ENCODE peak calls at places on chromosomes 16 and 17, in ten cellular contexts. One of them, this sample, is unnamed.

GRCh38 chr17:76558210-76559095 is 18.6 kb downstream of the PRCD start:
- DNase-seq in head of caudate nucleus: no peak
- DNase-seq in anterior cingulate cortex: no peak
- DNase-seq in activated T-helper 1 cell treated with Interleukin-2 at 50 U/mL for 16 hours: no peak
- DNase-seq in H9: no peak
- DNase-seq in DMS79: no peak
- DNase-seq in fibroblast of the aortic adventitia: peak
- DNase-seq in HTR-8/SVneo: no peak
- DNase-seq in activated naive CD8-positive, alpha-beta T cell treated with anti-CD3 and anti-CD28 coated beads, Interleukin-2, amount 50 U/mL, for 24 hours: no peak
- DNase-seq in prostate gland: no peak
- DNase-seq in this sample: no peak

GRCh38 chr17:76623271-76624146 is 20.0 kb downstream of the ST6GALNAC1 start:
- DNase-seq in fibroblast of the aortic adventitia: peak
- DNase-seq in head of caudate nucleus: peak
- DNase-seq in H9: peak
- DNase-seq in activated naive CD8-positive, alpha-beta T cell treated with anti-CD3 and anti-CD28 coated beads, Interleukin-2, amount 50 U/mL, for 24 hours: peak
- DNase-seq in prostate gland: peak
- DNase-seq in HTR-8/SVneo: peak
- DNase-seq in DMS79: peak
- DNase-seq in activated T-helper 1 cell treated with Interleukin-2 at 50 U/mL for 16 hours: peak
- DNase-seq in anterior cingulate cortex: peak
- DNase-seq in this sample: peak

GRCh38 chr17:61411944-61412859 is 12.6 kb downstream of the TBX2 start:
- DNase-seq in activated T-helper 1 cell treated with Interleukin-2 at 50 U/mL for 16 hours: peak
- DNase-seq in prostate gland: peak
- DNase-seq in head of caudate nucleus: peak
- DNase-seq in DMS79: peak
- DNase-seq in anterior cingulate cortex: peak
- DNase-seq in fibroblast of the aortic adventitia: peak
- DNase-seq in HTR-8/SVneo: peak
- DNase-seq in activated naive CD8-positive, alpha-beta T cell treated with anti-CD3 and anti-CD28 coated beads, Interleukin-2, amount 50 U/mL, for 24 hours: peak
- DNase-seq in H9: peak
- DNase-seq in this sample: peak

GRCh38 chr17:1736348-1737281 is 6.1 kb upstream of the SERPINF2 start:
- DNase-seq in HTR-8/SVneo: peak
- DNase-seq in head of caudate nucleus: peak
- DNase-seq in fibroblast of the aortic adventitia: peak
- DNase-seq in anterior cingulate cortex: peak
- DNase-seq in H9: no peak
- DNase-seq in DMS79: no peak
- DNase-seq in activated T-helper 1 cell treated with Interleukin-2 at 50 U/mL for 16 hours: no peak
- DNase-seq in prostate gland: no peak
- DNase-seq in activated naive CD8-positive, alpha-beta T cell treated with anti-CD3 and anti-CD28 coated beads, Interleukin-2, amount 50 U/mL, for 24 hours: peak
- DNase-seq in this sample: peak

GRCh38 chr16:85898521-85899442 is at the start of gene IRF8:
- DNase-seq in HTR-8/SVneo: peak
- DNase-seq in H9: peak
- DNase-seq in prostate gland: peak
- DNase-seq in activated naive CD8-positive, alpha-beta T cell treated with anti-CD3 and anti-CD28 coated beads, Interleukin-2, amount 50 U/mL, for 24 hours: peak
- DNase-seq in fibroblast of the aortic adventitia: no peak
- DNase-seq in head of caudate nucleus: peak
- DNase-seq in DMS79: peak
- DNase-seq in anterior cingulate cortex: peak
- DNase-seq in activated T-helper 1 cell treated with Interleukin-2 at 50 U/mL for 16 hours: peak
- DNase-seq in this sample: peak

GRCh38 chr16:707062-707538 is 1.5 kb upstream of the FBXL16 start:
- DNase-seq in HTR-8/SVneo: no peak
- DNase-seq in H9: no peak
- DNase-seq in anterior cingulate cortex: no peak
- DNase-seq in prostate gland: no peak
- DNase-seq in DMS79: no peak
- DNase-seq in fibroblast of the aortic adventitia: no peak
- DNase-seq in activated T-helper 1 cell treated with Interleukin-2 at 50 U/mL for 16 hours: no peak
- DNase-seq in head of caudate nucleus: no peak
- DNase-seq in activated naive CD8-positive, alpha-beta T cell treated with anti-CD3 and anti-CD28 coated beads, Interleukin-2, amount 50 U/mL, for 24 hours: no peak
- DNase-seq in this sample: no peak

GRCh38 chr17:27810211-27810901 is 10.0 kb upstream of the NOS2 start:
- DNase-seq in prostate gland: no peak
- DNase-seq in DMS79: no peak
- DNase-seq in fibroblast of the aortic adventitia: no peak
- DNase-seq in activated T-helper 1 cell treated with Interleukin-2 at 50 U/mL for 16 hours: no peak
- DNase-seq in anterior cingulate cortex: no peak
- DNase-seq in H9: peak
- DNase-seq in HTR-8/SVneo: no peak
- DNase-seq in activated naive CD8-positive, alpha-beta T cell treated with anti-CD3 and anti-CD28 coated beads, Interleukin-2, amount 50 U/mL, for 24 hours: peak
- DNase-seq in head of caudate nucleus: no peak
- DNase-seq in this sample: no peak

GRCh38 chr17:41315204-41315794 is at the start of gene KRTAP17-1:
- DNase-seq in anterior cingulate cortex: no peak
- DNase-seq in DMS79: no peak
- DNase-seq in prostate gland: no peak
- DNase-seq in fibroblast of the aortic adventitia: no peak
- DNase-seq in activated naive CD8-positive, alpha-beta T cell treated with anti-CD3 and anti-CD28 coated beads, Interleukin-2, amount 50 U/mL, for 24 hours: no peak
- DNase-seq in H9: no peak
- DNase-seq in activated T-helper 1 cell treated with Interleukin-2 at 50 U/mL for 16 hours: no peak
- DNase-seq in HTR-8/SVneo: no peak
- DNase-seq in head of caudate nucleus: no peak
- DNase-seq in this sample: peak

GRCh38 chr17:6109541-6109940 is 39.4 kb downstream of the WSCD1 start:
- DNase-seq in activated T-helper 1 cell treated with Interleukin-2 at 50 U/mL for 16 hours: no peak
- DNase-seq in fibroblast of the aortic adventitia: no peak
- DNase-seq in DMS79: no peak
- DNase-seq in HTR-8/SVneo: no peak
- DNase-seq in activated naive CD8-positive, alpha-beta T cell treated with anti-CD3 and anti-CD28 coated beads, Interleukin-2, amount 50 U/mL, for 24 hours: no peak
- DNase-seq in anterior cingulate cortex: no peak
- DNase-seq in prostate gland: no peak
- DNase-seq in H9: no peak
- DNase-seq in head of caudate nucleus: no peak
- DNase-seq in this sample: no peak

GRCh38 chr17:70661342-70662222 is 492.2 kb downstream of the KCNJ2 start:
- DNase-seq in activated T-helper 1 cell treated with Interleukin-2 at 50 U/mL for 16 hours: no peak
- DNase-seq in fibroblast of the aortic adventitia: no peak
- DNase-seq in DMS79: peak
- DNase-seq in prostate gland: no peak
- DNase-seq in activated naive CD8-positive, alpha-beta T cell treated with anti-CD3 and anti-CD28 coated beads, Interleukin-2, amount 50 U/mL, for 24 hours: no peak
- DNase-seq in HTR-8/SVneo: no peak
- DNase-seq in anterior cingulate cortex: no peak
- DNase-seq in H9: no peak
- DNase-seq in head of caudate nucleus: no peak
- DNase-seq in this sample: no peak

GRCh38 chr16:72612271-72612670 is 435.7 kb downstream of the ZFHX3 start:
- DNase-seq in prostate gland: no peak
- DNase-seq in DMS79: no peak
- DNase-seq in activated naive CD8-positive, alpha-beta T cell treated with anti-CD3 and anti-CD28 coated beads, Interleukin-2, amount 50 U/mL, for 24 hours: no peak
- DNase-seq in head of caudate nucleus: no peak
- DNase-seq in activated T-helper 1 cell treated with Interleukin-2 at 50 U/mL for 16 hours: no peak
- DNase-seq in anterior cingulate cortex: no peak
- DNase-seq in fibroblast of the aortic adventitia: peak
- DNase-seq in HTR-8/SVneo: no peak
- DNase-seq in H9: no peak
- DNase-seq in this sample: no peak

GRCh38 chr16:78444-79145 is 570 bp downstream of the MPG start:
- DNase-seq in DMS79: no peak
- DNase-seq in prostate gland: no peak
- DNase-seq in HTR-8/SVneo: peak
- DNase-seq in head of caudate nucleus: no peak
- DNase-seq in activated T-helper 1 cell treated with Interleukin-2 at 50 U/mL for 16 hours: no peak
- DNase-seq in activated naive CD8-positive, alpha-beta T cell treated with anti-CD3 and anti-CD28 coated beads, Interleukin-2, amount 50 U/mL, for 24 hours: no peak
- DNase-seq in H9: no peak
- DNase-seq in fibroblast of the aortic adventitia: peak
- DNase-seq in anterior cingulate cortex: peak
- DNase-seq in this sample: no peak